ENCODE peak calls at places on chromosomes 16 and 17, in six cellular contexts. G, I, F, S, K and E are unnamed samples.

GRCh38 chr17:39177256-39177655 is 11.3 kb upstream of the ARL5C start:
- DNase-seq in S (no peak), G (no peak), F (peak; percentile 66), K (peak; percentile 47), I (no peak), E (peak; percentile 25)

GRCh38 chr17:83161298-83162034 is 82.1 kb downstream of the METRNL start:
- DNase-seq in G (no peak), S (peak; percentile 16), K (peak; percentile 32), F (no peak), I (peak; percentile 1), E (no peak)

GRCh38 chr17:29607557-29608195 is 14.7 kb downstream of the ANKRD13B start:
- DNase-seq in K (no peak), S (no peak), G (no peak), I (no peak), F (no peak), E (no peak)

GRCh38 chr16:23148513-23149266 is 562 bp downstream of the USP31 start:
- DNase-seq in G (peak; percentile 64), S (peak; percentile 52), I (peak; percentile 79), F (peak; percentile 65), K (peak; percentile 42), E (peak; percentile 46)

GRCh38 chr17:58969156-58969555 is 137.5 kb downstream of the TRIM37 start:
- DNase-seq in F (no peak), G (no peak), I (no peak), S (no peak), K (no peak), E (no peak)

GRCh38 chr17:10061131-10061581 is 137.2 kb downstream of the GAS7 start:
- DNase-seq in G (no peak), K (peak; percentile 83), S (no peak), I (no peak), F (no peak), E (no peak)

GRCh38 chr16:57082664-57083063 is 9.7 kb upstream of the CPNE2 start:
- DNase-seq in I (no peak), G (no peak), S (no peak), F (no peak), K (no peak), E (no peak)

GRCh38 chr17:33385133-33385532 is 92.0 kb upstream of the ASIC2 start:
- DNase-seq in S (no peak), G (no peak), I (no peak), K (no peak), F (peak; percentile 53), E (peak; percentile 35)

GRCh38 chr17:8212312-8213180 is 2.2 kb upstream of the AURKB start:
- DNase-seq in G (no peak), F (no peak), S (no peak), K (no peak), I (no peak), E (no peak)

GRCh38 chr17:8148560-8148959 is 3.6 kb downstream of the PER1 start:
- DNase-seq in K (no peak), F (no peak), S (no peak), G (no peak), I (no peak), E (no peak)

GRCh38 chr17:61669522-61669921 is 78.5 kb upstream of the NACA2 start:
- DNase-seq in S (no peak), I (no peak), G (no peak), F (no peak), K (no peak), E (no peak)

GRCh38 chr17:76003915-76004314 is 3.3 kb downstream of the CDK3 start:
- DNase-seq in K (no peak), S (no peak), I (no peak), G (no peak), F (no peak), E (no peak)

GRCh38 chr16:48613061-48613957 is 3.3 kb upstream of the N4BP1 start:
- DNase-seq in G (no peak), K (peak; percentile 47), F (no peak), S (no peak), I (no peak), E (no peak)

GRCh38 chr17:75004371-75004770 is 8.1 kb upstream of the MRPL58 start:
- DNase-seq in F (no peak), K (no peak), G (no peak), S (no peak), I (no peak), E (no peak)

GRCh38 chr17:15171433-15172047 is 93.6 kb downstream of the PMP22 start:
- DNase-seq in S (peak; percentile 86), K (peak; percentile 71), I (peak; percentile 71), G (peak; percentile 59), F (peak; percentile 79), E (peak; percentile 80)

GRCh38 chr16:30660424-30661251 is 2.4 kb downstream of the FBRS start:
- DNase-seq in F (no peak), K (no peak), I (peak; percentile 24), G (no peak), S (no peak), E (no peak)

GRCh38 chr17:66414528-66415175 is 112.2 kb downstream of the PRKCA start:
- DNase-seq in F (no peak), K (no peak), G (no peak), S (no peak), I (no peak), E (no peak)

GRCh38 chr16:1089822-1090619 is 6.0 kb downstream of the C1QTNF8 start:
- DNase-seq in S (no peak), F (no peak), G (peak; percentile 65), I (peak; percentile 56), K (no peak), E (no peak)

GRCh38 chr16:31377210-31377903 is 15.8 kb upstream of the ITGAD start:
- DNase-seq in G (no peak), F (no peak), I (peak; percentile 49), K (no peak), S (no peak), E (no peak)

GRCh38 chr17:45745843-45746494 is 38.2 kb upstream of the CRHR1 start:
- DNase-seq in G (no peak), F (peak; percentile 22), I (no peak), S (no peak), K (no peak), E (no peak)

GRCh38 chr17:82239926-82240505 is 11.2 kb downstream of the SLC16A3 start:
- DNase-seq in I (peak; percentile 23), K (no peak), F (no peak), S (no peak), G (no peak), E (no peak)

GRCh38 chr16:67884684-67885083 is at the start of gene NRN1L:
- DNase-seq in G (peak; percentile 91), F (peak; percentile 94), I (peak; percentile 61), S (peak; percentile 93), K (peak; percentile 85), E (peak; percentile 91)

GRCh38 chr17:6186998-6187397 is 116.8 kb downstream of the WSCD1 start:
- DNase-seq in S (no peak), K (no peak), F (no peak), G (no peak), I (no peak), E (no peak)

GRCh38 chr16:20812510-20812909 is 6.2 kb downstream of the REXO5 start:
- DNase-seq in K (no peak), F (no peak), G (no peak), I (no peak), S (no peak), E (no peak)

GRCh38 chr16:19655242-19655777 is 62.7 kb downstream of the KNOP1 start:
- DNase-seq in I (no peak), K (no peak), S (no peak), G (no peak), F (no peak), E (no peak)

GRCh38 chr17:222172-222571 is 40.7 kb upstream of the DOC2B start:
- DNase-seq in I (no peak), S (peak; percentile 51), F (no peak), K (peak; percentile 14), G (peak; percentile 41), E (no peak)

GRCh38 chr17:67124469-67125148 is 80.3 kb downstream of the CACNG1 start:
- DNase-seq in S (no peak), G (no peak), F (no peak), K (no peak), I (no peak), E (no peak)

GRCh38 chr16:52470601-52471000 is 76.3 kb downstream of the TOX3 start:
- DNase-seq in I (no peak), S (no peak), K (no peak), F (no peak), G (no peak), E (no peak)

DNA sequence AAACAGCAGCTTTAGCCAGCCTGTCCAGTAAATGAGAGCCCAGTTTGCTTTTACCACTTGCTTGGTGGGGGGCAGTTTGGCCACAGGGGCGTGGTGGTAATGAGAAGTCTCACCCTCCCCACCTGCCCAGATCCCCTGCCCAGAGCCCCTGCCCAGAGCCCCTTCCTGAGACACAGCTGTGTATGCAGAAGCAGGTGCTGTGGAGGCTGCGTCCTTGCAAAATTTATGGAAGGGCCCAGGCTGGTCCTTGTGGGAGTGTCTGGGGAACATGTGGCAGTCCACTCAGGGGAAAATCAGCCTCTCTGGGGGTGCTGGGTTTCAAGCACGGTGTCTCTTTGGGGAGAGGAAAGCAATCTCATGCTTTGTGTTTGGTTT is 27.6 kb upstream of the LGALS9 start:
- DNase-seq in I (no peak), K (no peak), F (no peak), G (no peak), S (no peak), E (no peak)
- TF ChIP-seq CTCF in I (no peak), K (no peak), F (no peak), G (peak; percentile 2), S (no peak), E (no peak)

GRCh38 chr16:87410958-87411357 is 18.8 kb downstream of the MAP1LC3B start:
- DNase-seq in G (no peak), S (no peak), I (no peak), F (peak; percentile 17), K (no peak), E (no peak)
- TF ChIP-seq CTCF in G (no peak), S (no peak), I (no peak), F (peak; percentile 19), K (no peak), E (no peak)

GRCh38 chr16:3611145-3611977 is at the start of gene SLX4:
- DNase-seq in F (peak; percentile 98), G (peak; percentile 85), S (peak; percentile 81), K (peak; percentile 84), I (peak; percentile 95), E (peak; percentile 92)
- TF ChIP-seq CTCF in F (no peak), G (peak; percentile 17), S (peak; percentile 9), K (no peak), I (no peak), E (no peak)

GRCh38 chr17:13698832-13699231 is 97.1 kb upstream of the HS3ST3A1 start:
- DNase-seq in K (no peak), F (peak; percentile 9), I (no peak), G (no peak), S (no peak), E (no peak)
- TF ChIP-seq CTCF in K (no peak), F (peak; percentile 23), I (no peak), G (no peak), S (no peak), E (no peak)

GRCh38 chr16:86701286-86701975 is 123.1 kb downstream of the FOXL1 start:
- DNase-seq in F (no peak), G (no peak), K (no peak), S (no peak), I (no peak), E (no peak)
- TF ChIP-seq CTCF in F (no peak), G (no peak), K (no peak), S (no peak), I (no peak), E (no peak)

GRCh38 chr17:78144736-78145641 is 1.2 kb upstream of the C17orf99 start:
- DNase-seq in I (peak; percentile 95), K (peak; percentile 25), G (peak; percentile 57), S (peak; percentile 63), F (no peak), E (no peak)
- TF ChIP-seq CTCF in I (no peak), K (no peak), G (no peak), S (no peak), F (no peak), E (no peak)

GRCh38 chr16:87393680-87394055 is 1.5 kb downstream of the MAP1LC3B start:
- DNase-seq in G (no peak), K (no peak), F (no peak), S (no peak), I (no peak), E (no peak)
- TF ChIP-seq CTCF in G (no peak), K (no peak), F (no peak), S (no peak), I (no peak), E (no peak)